ENCODE peak calls at places on chromosomes 16 and 17, in ten cellular contexts. U is NCI-H226, Z is left colon, E is mucosa of gallbladder, H is lower leg skin, Y is NCI-H1092 treated with DMSO at 0.1 percent for 48 hours, O is cardiac fibroblast, J is kidney tubule cell, T is SJCRH30, C is NCI-H1930. Q is an unnamed sample.

GRCh38 chr17:2233441-2233947 is 70.1 kb downstream of the SMG6 start:
- DNase-seq in U (no peak), Z (no peak), E (no peak), H (no peak), Y (no peak), O (peak), J (peak), T (no peak), C (no peak), Q (peak)

GRCh38 chr16:4825196-4825595 is 21.9 kb downstream of the GLYR1 start:
- DNase-seq in U (no peak), Z (no peak), E (no peak), H (no peak), Y (no peak), O (no peak), J (no peak), T (no peak), C (no peak), Q (no peak)

GRCh38 chr16:27414803-27415431 is 12.9 kb downstream of the IL21R start:
- DNase-seq in U (no peak), Z (no peak), E (no peak), H (no peak), Y (no peak), O (no peak), J (no peak), T (peak), C (no peak), Q (no peak)

GRCh38 chr17:78515480-78515879 is 61.7 kb downstream of the DNAH17 start:
- DNase-seq in U (no peak), Z (no peak), E (no peak), H (no peak), Y (no peak), O (no peak), J (no peak), T (no peak), C (no peak), Q (no peak)

GRCh38 chr17:13253746-13254410 is 236.1 kb upstream of the ELAC2 start:
- DNase-seq in U (no peak), Z (no peak), E (no peak), H (no peak), Y (no peak), O (no peak), J (no peak), T (no peak), C (no peak), Q (no peak)

GRCh38 chr16:966505-966904 is 4.3 kb downstream of the LMF1 start:
- DNase-seq in U (no peak), Z (no peak), E (no peak), H (no peak), Y (no peak), O (no peak), J (no peak), T (no peak), C (no peak), Q (no peak)

GRCh38 chr17:17817552-17817947 is 19.2 kb downstream of the SREBF1 start:
- DNase-seq in U (no peak), Z (no peak), E (no peak), H (no peak), Y (no peak), O (no peak), J (no peak), T (no peak), C (no peak), Q (no peak)

GRCh38 chr17:978110-979093 is 1.2 kb downstream of the NXN start:
- DNase-seq in U (no peak), Z (no peak), E (no peak), H (no peak), Y (no peak), O (no peak), J (no peak), T (peak), C (no peak), Q (peak)

GRCh38 chr16:610513-611381 is 20.0 kb upstream of the WFIKKN1 start:
- DNase-seq in U (no peak), Z (no peak), E (no peak), H (no peak), Y (no peak), O (peak), J (peak), T (peak), C (no peak), Q (no peak)

GRCh38 chr17:80153004-80153403 is 6.1 kb upstream of the EIF4A3 start:
- DNase-seq in U (no peak), Z (no peak), E (no peak), H (no peak), Y (no peak), O (no peak), J (no peak), T (no peak), C (no peak), Q (no peak)

GRCh38 chr16:50407351-50407750 is 38.6 kb upstream of the BRD7 start:
- DNase-seq in U (no peak), Z (no peak), E (no peak), H (peak), Y (no peak), O (no peak), J (no peak), T (peak), C (no peak), Q (no peak)

GRCh38 chr16:51268237-51268636 is 117.2 kb upstream of the SALL1 start:
- DNase-seq in U (no peak), Z (no peak), E (no peak), H (no peak), Y (no peak), O (no peak), J (no peak), T (no peak), C (no peak), Q (no peak)

GRCh38 chr16:88681709-88682451 is 4.4 kb downstream of the SNAI3 start:
- DNase-seq in U (peak), Z (peak), E (no peak), H (peak), Y (no peak), O (no peak), J (peak), T (no peak), C (no peak), Q (no peak)

Q was measured in HFFc6.